ENCODE peak calls at places on chromosomes 5 and 9, in seven cellular contexts. W is tibial artery, O is body of pancreas, Z is hepatocyte, G is cardiac muscle cell, L is lung, N is SJSA1. R is an unnamed sample.
A peak's percentile ranks its signal among the peaks of the same experiment; 100 is the strongest.

GRCh38 chr5:180630426-180630825 is 19.0 kb downstream of the FLT4 start:
- DNase-seq in W (no peak), O (no peak), Z (no peak), G (no peak), L (no peak), N (no peak), R (no peak)

GRCh38 chr9:83219154-83219923 is 156.4 kb upstream of the RASEF start:
- DNase-seq in W (no peak), O (peak; percentile 91), Z (peak; percentile 91), G (peak; percentile 92), L (peak; percentile 81), N (peak; percentile 75), R (peak; percentile 66)

GRCh38 chr9:14343948-14344547 is 30.1 kb upstream of the NFIB start:
- DNase-seq in W (peak; percentile 74), O (no peak), Z (no peak), G (no peak), L (no peak), N (no peak), R (peak; percentile 49)

GRCh38 chr5:109352024-109352423 is 57.8 kb downstream of the PJA2 start:
- DNase-seq in W (no peak), O (no peak), Z (no peak), G (peak; percentile 42), L (no peak), N (no peak), R (no peak)

GRCh38 chr5:145902421-145902820 is 29.6 kb upstream of the GRXCR2 start:
- DNase-seq in W (no peak), O (no peak), Z (no peak), G (no peak), L (no peak), N (no peak), R (no peak)

GRCh38 chr9:36144322-36145206 is 8.0 kb downstream of the GLIPR2 start:
- DNase-seq in W (no peak), O (no peak), Z (no peak), G (no peak), L (no peak), N (no peak), R (no peak)

GRCh38 chr5:123845356-123846100 is 333.6 kb downstream of the CSNK1G3 start:
- DNase-seq in W (no peak), O (no peak), Z (no peak), G (no peak), L (no peak), N (no peak), R (no peak)

GRCh38 chr9:97382099-97382718 is 29.7 kb upstream of the TDRD7 start:
- DNase-seq in W (no peak), O (no peak), Z (peak; percentile 34), G (no peak), L (no peak), N (no peak), R (no peak)

GRCh38 chr5:169097374-169097831 is 203.5 kb downstream of the SLIT3 start:
- DNase-seq in W (no peak), O (no peak), Z (peak; percentile 47), G (no peak), L (no peak), N (peak; percentile 70), R (no peak)

GRCh38 chr9:105963700-105964099 is 269.4 kb downstream of the TMEM38B start:
- DNase-seq in W (no peak), O (no peak), Z (no peak), G (no peak), L (no peak), N (no peak), R (no peak)

GRCh38 chr9:15115702-15116639 is 191.0 kb downstream of the TTC39B start:
- DNase-seq in W (no peak), O (no peak), Z (no peak), G (peak; percentile 49), L (no peak), N (no peak), R (no peak)

GRCh38 chr5:120413706-120414105 is 50.4 kb upstream of the PRR16 start:
- DNase-seq in W (no peak), O (no peak), Z (no peak), G (no peak), L (no peak), N (no peak), R (no peak)

DNA sequence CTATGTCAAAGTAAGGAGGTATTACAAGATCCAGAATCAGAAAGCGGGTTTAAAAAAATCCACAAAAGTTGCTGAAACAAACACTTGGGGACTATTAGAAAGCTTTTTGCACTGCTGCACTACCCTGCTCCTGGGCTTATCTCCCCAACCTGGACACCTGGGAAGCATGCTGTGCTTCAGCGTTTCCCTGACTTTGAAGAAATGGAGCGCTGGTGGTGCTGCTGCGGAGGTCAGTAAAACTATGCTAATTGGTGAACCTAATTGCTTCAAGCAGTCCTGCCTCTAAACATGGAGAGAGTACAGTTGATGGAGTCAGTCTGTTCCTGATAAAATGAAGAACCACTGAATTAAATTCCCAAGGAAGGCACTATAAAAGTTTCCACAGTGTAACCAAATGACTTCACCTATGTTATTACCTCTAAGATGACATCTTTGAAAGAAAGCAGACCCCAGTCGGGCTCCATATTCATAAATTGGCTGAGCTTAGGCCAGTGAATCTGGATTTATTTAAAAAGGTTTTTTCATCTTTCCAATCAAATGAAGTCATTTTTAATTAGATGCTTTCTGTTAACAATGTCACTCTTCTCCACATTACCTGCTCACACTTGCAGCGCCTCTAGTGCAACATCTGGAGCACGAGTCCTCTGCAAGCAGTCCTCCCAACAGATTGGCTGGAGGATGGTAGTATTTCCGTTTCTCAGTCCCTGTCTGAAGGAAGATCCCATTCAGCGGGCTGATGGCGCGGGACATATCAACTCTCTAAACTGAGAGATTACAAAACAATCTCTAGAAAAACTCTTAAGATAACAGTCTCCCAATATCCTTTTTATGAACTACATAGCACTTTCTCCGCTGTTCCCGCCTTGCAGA is 11.5 kb downstream of the NR2F1-AS1 start:
- DNase-seq in W (no peak), O (no peak), Z (no peak), G (no peak), L (no peak), N (no peak), R (peak; percentile 58)
- H3K4me3 ChIP-seq in W (no peak overlapping the region), O (no peak overlapping the region), Z (no peak overlapping the region), G (no peak overlapping the region), L (no peak overlapping the region), N (no peak overlapping the region), R (peak overlapping the region; percentile 46)

DNA sequence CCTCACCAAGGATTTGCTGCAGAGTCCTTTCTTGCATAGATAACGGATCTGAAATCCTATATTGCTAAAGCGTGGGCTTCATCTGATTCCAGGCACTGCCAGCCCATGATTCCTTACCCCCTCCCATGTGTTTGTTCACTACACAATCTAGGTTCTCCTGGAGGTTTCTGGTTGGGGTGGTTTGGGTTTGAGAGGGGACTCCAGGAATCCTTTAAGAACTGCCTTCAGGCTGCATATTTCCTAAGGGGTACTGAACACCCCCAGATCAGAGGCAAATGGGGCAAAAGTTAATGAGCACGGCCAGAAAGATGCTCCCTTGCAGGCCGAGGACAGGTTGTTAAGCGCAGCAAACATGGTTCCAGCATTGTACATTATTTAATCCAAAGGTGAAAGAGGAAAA is 9.8 kb downstream of the NR2F1 start:
- DNase-seq in W (no peak), O (no peak), Z (no peak), G (no peak), L (no peak), N (no peak), R (no peak)
- H3K27me3 ChIP-seq in W (peaks cover 30% of the 10 kb centered on the region), O (no peaks in the 10 kb centered on the region), Z (peaks cover 96% of the 10 kb centered on the region), G (peaks cover 100% of the 10 kb centered on the region), L (no peaks in the 10 kb centered on the region), N (no peaks in the 10 kb centered on the region), R (peaks cover 100% of the 10 kb centered on the region)

DNA sequence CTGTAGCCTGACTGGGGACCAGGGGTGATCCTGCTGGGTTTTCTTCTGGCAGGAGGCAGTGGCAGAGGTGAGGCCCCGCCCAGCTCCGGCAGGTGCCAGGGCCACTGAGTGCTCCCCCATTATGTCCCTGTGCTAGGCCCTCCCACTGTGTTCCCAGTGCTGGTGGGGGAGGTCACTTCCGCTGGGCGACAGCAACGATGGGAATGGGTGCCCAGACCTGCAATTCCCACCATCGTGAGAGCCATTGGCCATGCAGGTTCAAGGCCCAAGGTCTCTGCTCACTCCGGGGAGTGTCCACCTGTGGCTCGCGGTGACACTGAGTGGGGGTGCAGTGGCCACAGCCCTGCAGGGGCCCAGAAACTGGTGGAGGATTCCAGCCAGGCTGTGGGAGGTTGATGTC is 98.6 kb downstream of the RXRA start:
- DNase-seq in W (no peak), O (no peak), Z (no peak), G (no peak), L (no peak), N (no peak), R (peak; percentile 76)
- H3K36me3 ChIP-seq in W (peaks cover 84% of the 10 kb centered on the region), O (peaks cover 2% of the 10 kb centered on the region), Z (no peaks in the 10 kb centered on the region), G (peaks cover 3% of the 10 kb centered on the region), L (no peaks in the 10 kb centered on the region), N (peaks cover 21% of the 10 kb centered on the region), R (no peaks in the 10 kb centered on the region)

DNA sequence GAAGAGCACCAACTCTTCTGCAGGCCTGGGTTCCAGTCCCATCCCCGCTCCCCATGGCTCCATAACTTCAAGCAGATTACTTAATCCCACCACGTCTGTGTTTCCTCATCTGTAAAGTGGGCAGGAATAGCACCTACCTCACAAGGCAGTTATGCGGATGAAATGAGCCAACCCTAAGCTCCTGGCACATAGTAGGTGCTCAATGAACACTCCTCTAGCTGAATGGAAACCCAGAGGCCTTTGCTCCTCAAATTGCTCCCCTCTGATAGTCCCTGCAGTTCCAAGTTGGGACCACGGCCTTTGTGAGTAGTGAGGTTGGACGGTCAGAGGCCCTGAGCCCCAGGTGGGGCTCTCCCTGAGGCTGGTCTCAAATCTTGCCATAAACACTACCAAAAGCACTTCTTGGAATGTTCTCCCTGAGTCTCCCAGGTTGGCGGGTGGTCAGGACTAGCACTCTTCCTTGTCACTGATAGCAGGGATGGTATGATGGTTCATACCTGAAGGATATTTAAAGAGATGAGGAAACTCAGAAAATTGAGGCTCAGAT is 35.5 kb upstream of the SYNPO start:
- DNase-seq in W (no peak), O (no peak), Z (no peak), G (no peak), L (no peak), N (no peak), R (no peak)
- H3K4me3 ChIP-seq in W (no peak overlapping the region), O (no peak overlapping the region), Z (no peak overlapping the region), G (no peak overlapping the region), L (no peak overlapping the region), N (no peak overlapping the region), R (no peak overlapping the region)

DNA sequence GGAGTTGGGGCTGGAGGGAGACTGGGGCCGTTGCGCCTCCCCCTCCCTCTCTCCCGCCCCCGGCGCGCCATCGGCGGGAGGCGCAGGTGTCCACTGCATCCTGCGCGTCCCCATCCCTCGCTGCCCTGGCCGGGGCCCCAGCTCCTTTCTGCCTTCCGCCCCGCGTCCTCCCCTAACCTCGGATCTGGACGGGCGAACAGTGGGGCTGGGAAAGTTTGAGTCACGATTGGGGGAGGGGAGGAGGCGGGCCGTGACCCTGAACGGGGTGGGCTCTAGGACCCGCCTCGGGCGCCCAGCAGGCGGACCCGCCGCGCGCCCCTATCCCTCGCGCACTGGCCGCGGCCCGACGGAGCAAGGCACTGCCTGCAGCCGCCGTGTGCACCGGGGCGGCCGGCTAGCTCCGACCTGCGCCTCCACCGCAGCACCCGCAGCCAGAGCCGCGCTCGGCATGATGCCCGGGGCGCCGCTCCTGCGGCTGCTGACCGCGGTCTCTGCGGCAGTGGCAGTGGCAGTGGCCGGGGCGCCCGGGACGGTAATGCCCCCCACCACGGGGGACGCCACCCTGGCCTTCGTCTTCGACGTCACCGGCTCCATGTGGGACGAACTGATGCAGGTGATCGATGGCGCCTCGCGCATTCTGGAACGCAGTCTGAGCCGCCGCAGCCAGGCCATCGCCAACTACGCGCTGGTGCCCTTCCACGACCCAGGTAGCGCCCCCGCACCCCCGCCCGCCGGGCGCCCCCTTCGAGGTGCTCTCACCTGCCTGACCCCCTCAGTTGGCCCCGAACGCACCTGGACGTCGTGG is at the start of gene HMCN2:
- DNase-seq in W (peak; percentile 63), O (no peak), Z (peak; percentile 66), G (peak; percentile 66), L (no peak), N (no peak), R (peak; percentile 91)
- H3K27me3 ChIP-seq in W (peaks cover 79% of the 10 kb centered on the region), O (no peaks in the 10 kb centered on the region), Z (peaks cover 81% of the 10 kb centered on the region), G (peaks cover 72% of the 10 kb centered on the region), L (no peaks in the 10 kb centered on the region), N (peaks cover 37% of the 10 kb centered on the region), R (peaks cover 26% of the 10 kb centered on the region)